ENCODE peak calls at places on chromosomes 16 and 17, in nine cellular contexts. P is heart left ventricle, K is NCI-H187 treated with DMSO at 0.1 percent for 48 hours, C is HT1080, N is right atrium auricular region, L is GDM1, X is NCI-H2107, G is NB4, T is NCI-H524. I is an unnamed sample.

GRCh38 chr16:54597222-54597621 is 310.6 kb upstream of the IRX3 start:
- DNase-seq in P (no peak), K (no peak), C (no peak), N (no peak), L (no peak), X (no peak), G (no peak), T (no peak), I (no peak)

GRCh38 chr17:58667934-58668597 is 23.8 kb downstream of the TEX14 start:
- DNase-seq in P (no peak), K (no peak), C (peak), N (no peak), L (no peak), X (no peak), G (no peak), T (no peak), I (no peak)

GRCh38 chr16:17345043-17345442 is 125.7 kb downstream of the XYLT1 start:
- DNase-seq in P (no peak), K (no peak), C (no peak), N (peak), L (no peak), X (no peak), G (peak), T (no peak), I (peak)

GRCh38 chr17:72388765-72389473 is 268.1 kb downstream of the SOX9 start:
- DNase-seq in P (no peak), K (no peak), C (peak), N (no peak), L (no peak), X (no peak), G (peak), T (peak), I (no peak)

GRCh38 chr17:7426896-7427488 is 1.6 kb downstream of the SPEM2 start:
- DNase-seq in P (no peak), K (no peak), C (no peak), N (no peak), L (no peak), X (no peak), G (no peak), T (no peak), I (no peak)

GRCh38 chr16:65909310-65910050 is 457.0 kb upstream of the CDH5 start:
- DNase-seq in P (no peak), K (no peak), C (peak), N (no peak), L (no peak), X (no peak), G (peak), T (no peak), I (no peak)

GRCh38 chr17:78374631-78375274 is 3.7 kb upstream of the PGS1 start:
- DNase-seq in P (no peak), K (no peak), C (peak), N (no peak), L (no peak), X (no peak), G (no peak), T (no peak), I (peak)

GRCh38 chr17:44628234-44629188 is 27.8 kb upstream of the MEIOC start:
- DNase-seq in P (peak), K (no peak), C (no peak), N (peak), L (no peak), X (no peak), G (no peak), T (peak), I (no peak)

GRCh38 chr16:88535181-88535856 is 34.9 kb upstream of the ZC3H18 start:
- DNase-seq in P (no peak), K (no peak), C (no peak), N (no peak), L (no peak), X (no peak), G (no peak), T (no peak), I (no peak)

GRCh38 chr17:74380086-74380958 is 13.0 kb downstream of the GPR142 start:
- DNase-seq in P (peak), K (peak), C (no peak), N (no peak), L (peak), X (peak), G (peak), T (peak), I (no peak)

GRCh38 chr16:87407511-87408112 is 15.5 kb downstream of the MAP1LC3B start:
- DNase-seq in P (no peak), K (no peak), C (peak), N (peak), L (peak), X (no peak), G (peak), T (no peak), I (no peak)

GRCh38 chr17:72985882-72986720 is 106.4 kb downstream of the SLC39A11 start:
- DNase-seq in P (no peak), K (peak), C (peak), N (peak), L (peak), X (peak), G (peak), T (peak), I (peak)

GRCh38 chr17:19646788-19647696 is 1.5 kb upstream of the ALDH3A2 start:
- DNase-seq in P (no peak), K (no peak), C (peak), N (no peak), L (no peak), X (no peak), G (peak), T (no peak), I (no peak)

GRCh38 chr16:23670137-23670776 is 8.4 kb upstream of the PLK1 start:
- DNase-seq in P (no peak), K (no peak), C (peak), N (no peak), L (no peak), X (no peak), G (peak), T (no peak), I (peak)

GRCh38 chr16:81823111-81823510 is 44.0 kb downstream of the PLCG2 start:
- DNase-seq in P (peak), K (no peak), C (no peak), N (no peak), L (peak), X (no peak), G (peak), T (no peak), I (no peak)

GRCh38 chr16:55000595-55000994 is 69.9 kb downstream of the IRX5 start:
- DNase-seq in P (no peak), K (no peak), C (peak), N (no peak), L (no peak), X (no peak), G (peak), T (no peak), I (peak)

GRCh38 chr16:7185689-7186088 is 147.0 kb upstream of the RBFOX1 start:
- DNase-seq in P (no peak), K (no peak), C (peak), N (no peak), L (no peak), X (no peak), G (no peak), T (no peak), I (no peak)

GRCh38 chr17:55726440-55726839 is 3.8 kb upstream of the TMEM100 start:
- DNase-seq in P (no peak), K (no peak), C (peak), N (peak), L (no peak), X (no peak), G (no peak), T (no peak), I (peak)

GRCh38 chr16:56423584-56424403 is 1.6 kb downstream of the AMFR start:
- DNase-seq in P (no peak), K (no peak), C (no peak), N (no peak), L (no peak), X (no peak), G (peak), T (no peak), I (no peak)

GRCh38 chr16:54987081-54987480 is 56.4 kb downstream of the IRX5 start:
- DNase-seq in P (no peak), K (no peak), C (no peak), N (no peak), L (no peak), X (no peak), G (no peak), T (no peak), I (no peak)

GRCh38 chr17:66191607-66192377 is at the start of gene CEP112:
- DNase-seq in P (peak), K (peak), C (peak), N (peak), L (peak), X (peak), G (peak), T (peak), I (peak)

GRCh38 chr17:44607836-44608690 is 48.2 kb upstream of the MEIOC start:
- DNase-seq in P (no peak), K (no peak), C (no peak), N (no peak), L (no peak), X (no peak), G (no peak), T (no peak), I (peak)

GRCh38 chr17:76901542-76902197 is 33.5 kb downstream of the MGAT5B start:
- DNase-seq in P (no peak), K (no peak), C (no peak), N (no peak), L (no peak), X (no peak), G (no peak), T (no peak), I (no peak)

GRCh38 chr17:19874256-19874655 is 6.5 kb upstream of the ULK2 start:
- DNase-seq in P (no peak), K (no peak), C (no peak), N (no peak), L (no peak), X (no peak), G (no peak), T (no peak), I (no peak)

GRCh38 chr17:27310548-27311110 is 16.7 kb downstream of the WSB1 start:
- DNase-seq in P (no peak), K (no peak), C (no peak), N (no peak), L (no peak), X (no peak), G (no peak), T (no peak), I (no peak)

GRCh38 chr17:63399856-63400255 is 46.2 kb downstream of the CYB561 start:
- DNase-seq in P (peak), K (no peak), C (no peak), N (peak), L (no peak), X (no peak), G (no peak), T (peak), I (peak)

GRCh38 chr17:48618366-48618896 is 3.3 kb upstream of the HOXB8 start:
- DNase-seq in P (peak), K (peak), C (peak), N (peak), L (peak), X (peak), G (peak), T (peak), I (peak)

GRCh38 chr17:73349138-73349537 is 37.3 kb upstream of the CDC42EP4 start:
- DNase-seq in P (no peak), K (no peak), C (no peak), N (no peak), L (no peak), X (no peak), G (no peak), T (no peak), I (no peak)

GRCh38 chr16:88276591-88276990 is 106.2 kb upstream of the ZNF469 start:
- DNase-seq in P (no peak), K (no peak), C (no peak), N (no peak), L (no peak), X (no peak), G (no peak), T (no peak), I (no peak)